ENCODE peak calls at places on chromosomes 16 and 17, in seven cellular contexts. C is lung; R is epithelial cell of prostate; Y is naive thymus-derived CD8-positive, alpha-beta T cell; Z is nephron progenitor cell; P is mesendoderm; K is NCI-H1048. F is an unnamed sample.

GRCh38 chr17:19713901-19714361 is 2.5 kb downstream of the SLC47A2 start:
- DNase-seq in C (no peak), R (no peak), Y (no peak), Z (no peak), P (no peak), K (no peak), F (no peak)

GRCh38 chr17:77693301-77693700 is 265.2 kb upstream of the TNRC6C start:
- DNase-seq in C (no peak), R (no peak), Y (no peak), Z (no peak), P (no peak), K (no peak), F (peak; percentile 49)

GRCh38 chr17:59791603-59792457 is 84.4 kb downstream of the VMP1 start:
- DNase-seq in C (no peak), R (no peak), Y (no peak), Z (no peak), P (no peak), K (no peak), F (no peak)

GRCh38 chr17:32871736-32872135 is 5.2 kb downstream of the MYO1D start:
- DNase-seq in C (no peak), R (no peak), Y (no peak), Z (no peak), P (no peak), K (no peak), F (no peak)

GRCh38 chr17:31834448-31834847 is 24.6 kb downstream of the COPRS start:
- DNase-seq in C (no peak), R (no peak), Y (no peak), Z (no peak), P (no peak), K (no peak), F (no peak)

GRCh38 chr16:69314534-69314933 is 3.4 kb downstream of the VPS4A start:
- DNase-seq in C (no peak), R (no peak), Y (no peak), Z (no peak), P (no peak), K (no peak), F (no peak)

GRCh38 chr17:65677932-65678331 is 116.5 kb upstream of the AXIN2 start:
- DNase-seq in C (no peak), R (no peak), Y (no peak), Z (no peak), P (no peak), K (no peak), F (no peak)

GRCh38 chr17:65953316-65954147 is 238.4 kb downstream of the CEP112 start:
- DNase-seq in C (no peak), R (no peak), Y (no peak), Z (peak; percentile 29), P (peak; percentile 54), K (no peak), F (no peak)

GRCh38 chr17:79669861-79670260 is 59.0 kb upstream of the RBFOX3 start:
- DNase-seq in C (no peak), R (no peak), Y (no peak), Z (no peak), P (no peak), K (no peak), F (no peak)

GRCh38 chr16:694187-694862 is 4.1 kb upstream of the WDR24 start:
- DNase-seq in C (no peak), R (no peak), Y (no peak), Z (peak; percentile 49), P (no peak), K (no peak), F (no peak)

GRCh38 chr16:20899503-20900298 is 457 bp downstream of the DCUN1D3 start:
- DNase-seq in C (no peak), R (no peak), Y (no peak), Z (no peak), P (peak; percentile 29), K (no peak), F (no peak)

GRCh38 chr16:66318505-66318904 is 48.0 kb upstream of the CDH5 start:
- DNase-seq in C (no peak), R (no peak), Y (no peak), Z (no peak), P (no peak), K (no peak), F (no peak)

GRCh38 chr17:75124819-75125162 is 6.8 kb downstream of the NT5C start:
- DNase-seq in C (no peak), R (no peak), Y (no peak), Z (no peak), P (no peak), K (no peak), F (no peak)

GRCh38 chr17:48629411-48629759 is 3.2 kb upstream of the HOXB9 start:
- DNase-seq in C (no peak), R (no peak), Y (no peak), Z (peak; percentile 16), P (peak; percentile 6), K (no peak), F (no peak)

GRCh38 chr17:45147102-45147580 is 1.1 kb upstream of the HEXIM1 start:
- DNase-seq in C (peak; percentile 51), R (no peak), Y (no peak), Z (no peak), P (no peak), K (no peak), F (no peak)

GRCh38 chr16:86225905-86226371 is 284.4 kb upstream of the FOXF1 start:
- DNase-seq in C (no peak), R (no peak), Y (no peak), Z (no peak), P (no peak), K (no peak), F (no peak)

GRCh38 chr17:50634123-50634914 is at the start of gene ABCC3:
- DNase-seq in C (peak; percentile 64), R (no peak), Y (no peak), Z (peak; percentile 62), P (no peak), K (no peak), F (no peak)

GRCh38 chr17:35345926-35346771 is 27.3 kb downstream of the SLFN11 start:
- DNase-seq in C (peak; percentile 75), R (no peak), Y (peak; percentile 26), Z (peak; percentile 18), P (peak; percentile 84), K (no peak), F (peak; percentile 82)

GRCh38 chr16:58462997-58463891 is 36.7 kb upstream of the NDRG4 start:
- DNase-seq in C (no peak), R (no peak), Y (peak; percentile 7), Z (peak; percentile 67), P (no peak), K (no peak), F (no peak)

GRCh38 chr17:56173026-56173425 is 19.8 kb downstream of the ANKFN1 start:
- DNase-seq in C (no peak), R (no peak), Y (no peak), Z (no peak), P (no peak), K (no peak), F (no peak)

GRCh38 chr16:77402118-77402517 is 32.7 kb downstream of the ADAMTS18 start:
- DNase-seq in C (no peak), R (no peak), Y (no peak), Z (no peak), P (no peak), K (no peak), F (no peak)

F was measured in right atrium auricular region.